ENCODE peak calls at places on chromosomes 6 and 20, in ten cellular contexts. H, G, I, V, Y, K, D, F, Q and M are unnamed samples.

GRCh38 chr6:39865011-39865888 is 69.0 kb downstream of the MOCS1 start:
- DNase-seq in H (peak), G (peak), I (peak), V (peak), Y (peak), K (no peak), D (no peak), F (peak), Q (peak), M (peak)

GRCh38 chr6:118867181-118867580 is 26.8 kb upstream of the ASF1A start:
- DNase-seq in H (no peak), G (no peak), I (peak), V (no peak), Y (no peak), K (no peak), D (no peak), F (no peak), Q (no peak), M (no peak)

GRCh38 chr20:17365831-17366230 is 139.0 kb downstream of the PCSK2 start:
- DNase-seq in H (no peak), G (no peak), I (no peak), V (no peak), Y (no peak), K (no peak), D (no peak), F (no peak), Q (no peak), M (no peak)

GRCh38 chr6:41352396-41352795 is 17.0 kb downstream of the NCR2 start:
- DNase-seq in H (no peak), G (no peak), I (no peak), V (no peak), Y (no peak), K (no peak), D (no peak), F (no peak), Q (no peak), M (no peak)

GRCh38 chr20:50958733-50959542 is at the start of gene MOCS3:
- DNase-seq in H (peak), G (peak), I (peak), V (peak), Y (peak), K (peak), D (no peak), F (peak), Q (peak), M (peak)

GRCh38 chr6:34871853-34872252 is 16.0 kb downstream of the TAF11 start:
- DNase-seq in H (no peak), G (no peak), I (no peak), V (no peak), Y (no peak), K (no peak), D (no peak), F (no peak), Q (no peak), M (no peak)

GRCh38 chr20:7754102-7754501 is 186.2 kb downstream of the HAO1 start:
- DNase-seq in H (no peak), G (no peak), I (no peak), V (no peak), Y (no peak), K (no peak), D (no peak), F (no peak), Q (no peak), M (no peak)

GRCh38 chr20:10239954-10240353 is 21.3 kb downstream of the SNAP25 start:
- DNase-seq in H (no peak), G (no peak), I (peak), V (no peak), Y (peak), K (no peak), D (no peak), F (peak), Q (no peak), M (no peak)

GRCh38 chr6:159467473-159468041 is 225.5 kb downstream of the SOD2 start:
- DNase-seq in H (no peak), G (no peak), I (peak), V (no peak), Y (no peak), K (no peak), D (no peak), F (no peak), Q (no peak), M (no peak)

GRCh38 chr6:107712523-107713213 is 111.4 kb downstream of the SCML4 start:
- DNase-seq in H (peak), G (no peak), I (peak), V (no peak), Y (peak), K (no peak), D (no peak), F (peak), Q (no peak), M (no peak)

GRCh38 chr6:130997061-130997753 is 65.8 kb downstream of the EPB41L2 start:
- DNase-seq in H (no peak), G (no peak), I (peak), V (no peak), Y (peak), K (no peak), D (no peak), F (no peak), Q (no peak), M (no peak)

GRCh38 chr6:141056945-141057635 is 1075.6 kb upstream of the GJE1 start:
- DNase-seq in H (no peak), G (no peak), I (no peak), V (no peak), Y (no peak), K (no peak), D (no peak), F (no peak), Q (no peak), M (no peak)

GRCh38 chr20:21396045-21396893 is 1.1 kb downstream of the NKX2-4 start:
- DNase-seq in H (peak), G (no peak), I (no peak), V (no peak), Y (peak), K (no peak), D (no peak), F (no peak), Q (no peak), M (no peak)

GRCh38 chr6:138465007-138465645 is 34.2 kb downstream of the NHSL1 start:
- DNase-seq in H (no peak), G (no peak), I (peak), V (no peak), Y (no peak), K (peak), D (no peak), F (peak), Q (no peak), M (no peak)

GRCh38 chr6:18681828-18682503 is 294.8 kb downstream of the RNF144B start:
- DNase-seq in H (no peak), G (no peak), I (no peak), V (no peak), Y (no peak), K (no peak), D (no peak), F (no peak), Q (no peak), M (no peak)

GRCh38 chr6:100706491-100706890 is 174.6 kb downstream of the ASCC3 start:
- DNase-seq in H (no peak), G (no peak), I (no peak), V (no peak), Y (no peak), K (no peak), D (no peak), F (no peak), Q (no peak), M (no peak)